ENCODE peak calls at places on chromosome 7, in seven cellular contexts. C, Z, V, T, R, O and N are unnamed samples.

GRCh38 chr7:73308074-73308664 is 457 bp downstream of the NSUN5 start:
- DNase-seq in C (no peak), Z (no peak), V (no peak), T (no peak), R (peak), O (no peak), N (peak)

GRCh38 chr7:90211391-90212148 is at the start of gene STEAP2:
- DNase-seq in C (peak), Z (peak), V (no peak), T (peak), R (peak), O (peak), N (peak)

GRCh38 chr7:38179719-38180333 is 1.8 kb downstream of the STARD3NL start:
- DNase-seq in C (no peak), Z (peak), V (no peak), T (peak), R (no peak), O (no peak), N (no peak)

GRCh38 chr7:106108988-106109387 is 3.1 kb downstream of the SYPL1 start:
- DNase-seq in C (no peak), Z (peak), V (no peak), T (no peak), R (no peak), O (no peak), N (no peak)

GRCh38 chr7:144024213-144024612 is 24.1 kb downstream of the OR6B1 start:
- DNase-seq in C (no peak), Z (no peak), V (no peak), T (no peak), R (no peak), O (no peak), N (no peak)

GRCh38 chr7:12670071-12670729 is 17.2 kb upstream of the ARL4A start:
- DNase-seq in C (no peak), Z (peak), V (no peak), T (peak), R (no peak), O (no peak), N (peak)

GRCh38 chr7:69890081-69890369 is 291.8 kb downstream of the AUTS2 start:
- DNase-seq in C (no peak), Z (no peak), V (no peak), T (no peak), R (no peak), O (peak), N (no peak)

GRCh38 chr7:5755704-5756131 is 25.7 kb downstream of the RNF216 start:
- DNase-seq in C (no peak), Z (peak), V (no peak), T (peak), R (no peak), O (peak), N (peak)

GRCh38 chr7:133056370-133057238 is 25.3 kb downstream of the CHCHD3 start:
- DNase-seq in C (no peak), Z (no peak), V (no peak), T (no peak), R (no peak), O (no peak), N (no peak)

GRCh38 chr7:139544645-139545044 is 21.2 kb downstream of the CLEC2L start:
- DNase-seq in C (no peak), Z (no peak), V (no peak), T (no peak), R (no peak), O (no peak), N (no peak)

GRCh38 chr7:47896809-47897423 is 51.4 kb downstream of the PKD1L1 start:
- DNase-seq in C (no peak), Z (no peak), V (no peak), T (no peak), R (no peak), O (peak), N (no peak)

GRCh38 chr7:118352854-118353453 is 128.4 kb downstream of the ANKRD7 start:
- DNase-seq in C (no peak), Z (peak), V (no peak), T (no peak), R (no peak), O (peak), N (peak)

GRCh38 chr7:111091623-111092370 is 870 bp downstream of the LRRN3 start:
- DNase-seq in C (no peak), Z (no peak), V (no peak), T (peak), R (no peak), O (peak), N (no peak)

GRCh38 chr7:139095194-139095659 is 14.3 kb downstream of the ZC3HAV1 start:
- DNase-seq in C (no peak), Z (no peak), V (no peak), T (no peak), R (no peak), O (no peak), N (no peak)

GRCh38 chr7:112501958-112502503 is 21.2 kb downstream of the LSMEM1 start:
- DNase-seq in C (no peak), Z (no peak), V (no peak), T (no peak), R (no peak), O (no peak), N (no peak)

GRCh38 chr7:106367018-106367420 is 82.2 kb upstream of the NAMPT start:
- DNase-seq in C (no peak), Z (peak), V (no peak), T (peak), R (no peak), O (no peak), N (no peak)

GRCh38 chr7:112226701-112227276 is 20.3 kb downstream of the ZNF277 start:
- DNase-seq in C (no peak), Z (peak), V (no peak), T (no peak), R (peak), O (no peak), N (no peak)

GRCh38 chr7:48035967-48036478 is 680 bp downstream of the C7orf57 start:
- DNase-seq in C (no peak), Z (peak), V (no peak), T (peak), R (no peak), O (peak), N (peak)

GRCh38 chr7:133941496-133941895 is 185.6 kb upstream of the LRGUK start:
- DNase-seq in C (no peak), Z (peak), V (no peak), T (peak), R (no peak), O (no peak), N (peak)

GRCh38 chr7:31051598-31052503 is at the start of gene ADCYAP1R1:
- DNase-seq in C (no peak), Z (no peak), V (no peak), T (no peak), R (no peak), O (peak), N (peak)

GRCh38 chr7:97019710-97020109 is 4.9 kb downstream of the DLX5 start:
- DNase-seq in C (no peak), Z (no peak), V (no peak), T (no peak), R (no peak), O (no peak), N (no peak)

GRCh38 chr7:69775231-69775771 is 177.0 kb downstream of the AUTS2 start:
- DNase-seq in C (no peak), Z (peak), V (no peak), T (peak), R (no peak), O (no peak), N (no peak)

GRCh38 chr7:55533050-55533728 is 39.1 kb downstream of the VOPP1 start:
- DNase-seq in C (peak), Z (no peak), V (no peak), T (peak), R (no peak), O (no peak), N (no peak)

GRCh38 chr7:29606287-29606721 is 42.7 kb downstream of the PRR15 start:
- DNase-seq in C (peak), Z (peak), V (no peak), T (peak), R (peak), O (no peak), N (peak)

GRCh38 chr7:101547022-101547915 is 81.8 kb downstream of the MYL10 start:
- DNase-seq in C (no peak), Z (no peak), V (no peak), T (no peak), R (no peak), O (no peak), N (no peak)

GRCh38 chr7:112162161-112163020 is 43.8 kb downstream of the DOCK4 start:
- DNase-seq in C (peak), Z (peak), V (no peak), T (peak), R (peak), O (peak), N (peak)

GRCh38 chr7:74033372-74034311 is 5.7 kb downstream of the ELN start:
- DNase-seq in C (no peak), Z (peak), V (no peak), T (no peak), R (no peak), O (no peak), N (peak)

GRCh38 chr7:21944616-21945373 is 904 bp downstream of the CDCA7L start:
- DNase-seq in C (no peak), Z (peak), V (no peak), T (peak), R (peak), O (peak), N (peak)

GRCh38 chr7:24341677-24342076 is 57.7 kb downstream of the NPY start:
- DNase-seq in C (no peak), Z (no peak), V (no peak), T (no peak), R (no peak), O (no peak), N (peak)